ENCODE peak calls at places on chromosomes 4 and X, in eight cellular contexts. E is fibroblast of mammary gland; J is islet precursor cell; Y is activated T-cell treated with anti-CD3 and anti-CD28 coated beads for 1 hour; B is substantia nigra; S is NCI-H1092 treated with DMSO at 0.1 percent for 48 hours; N is HT1080; K is activated CD8-positive, alpha-beta memory T cell treated with anti-CD3 and anti-CD28 coated beads for 48 hours. V is an unnamed sample.

GRCh38 chr4:2357821-2358745 is 60.4 kb downstream of the ZFYVE28 start:
- DNase-seq in E (no peak), J (peak), Y (no peak), B (no peak), S (no peak), N (no peak), K (no peak), V (no peak)

GRCh38 chr4:60187428-60187827 is 1012.7 kb upstream of the ADGRL3 start:
- DNase-seq in E (no peak), J (no peak), Y (no peak), B (no peak), S (no peak), N (no peak), K (no peak), V (no peak)

GRCh38 chr4:123676550-123677229 is 280.1 kb downstream of the SPRY1 start:
- DNase-seq in E (no peak), J (no peak), Y (no peak), B (no peak), S (peak), N (no peak), K (no peak), V (no peak)

GRCh38 chr4:1408418-1408817 is 2.2 kb upstream of the NKX1-1 start:
- DNase-seq in E (no peak), J (peak), Y (no peak), B (no peak), S (no peak), N (no peak), K (no peak), V (no peak)

GRCh38 chr4:186027405-186027804 is 41.6 kb upstream of the TLR3 start:
- DNase-seq in E (no peak), J (no peak), Y (no peak), B (no peak), S (no peak), N (peak), K (no peak), V (no peak)

GRCh38 chr4:55169352-55169959 is 44.1 kb upstream of the KDR start:
- DNase-seq in E (no peak), J (peak), Y (no peak), B (no peak), S (no peak), N (peak), K (no peak), V (no peak)

GRCh38 chrX:17377795-17378194 is 2.8 kb downstream of the NHS start:
- DNase-seq in E (peak), J (no peak), Y (no peak), B (no peak), S (no peak), N (peak), K (no peak), V (no peak)

GRCh38 chr4:89324671-89325070 is 17.1 kb upstream of the GPRIN3 start:
- DNase-seq in E (peak), J (no peak), Y (no peak), B (no peak), S (no peak), N (peak), K (no peak), V (peak)

GRCh38 chr4:125704726-125705125 is 390.0 kb downstream of the FAT4 start:
- DNase-seq in E (peak), J (no peak), Y (no peak), B (no peak), S (no peak), N (peak), K (no peak), V (no peak)

GRCh38 chr4:128823025-128823661 is 13.6 kb downstream of the JADE1 start:
- DNase-seq in E (peak), J (no peak), Y (no peak), B (no peak), S (no peak), N (peak), K (no peak), V (no peak)

GRCh38 chrX:10415704-10416001 is 204.7 kb downstream of the MID1 start:
- DNase-seq in E (peak), J (no peak), Y (no peak), B (no peak), S (no peak), N (no peak), K (no peak), V (no peak)

GRCh38 chrX:27968891-27969290 is 12.4 kb downstream of the DCAF8L1 start:
- DNase-seq in E (no peak), J (no peak), Y (no peak), B (no peak), S (no peak), N (no peak), K (no peak), V (no peak)

GRCh38 chr4:172546782-172547181 is 621.8 kb upstream of the GALNT7 start:
- DNase-seq in E (no peak), J (no peak), Y (no peak), B (no peak), S (peak), N (no peak), K (no peak), V (no peak)

GRCh38 chrX:25941559-25942250 is 196.4 kb upstream of the MAGEB18 start:
- DNase-seq in E (peak), J (no peak), Y (no peak), B (no peak), S (no peak), N (peak), K (no peak), V (no peak)

GRCh38 chr4:14701896-14702295 is 300.4 kb upstream of the CPEB2 start:
- DNase-seq in E (no peak), J (no peak), Y (no peak), B (no peak), S (no peak), N (no peak), K (no peak), V (no peak)

GRCh38 chr4:140884431-140885058 is 128.4 kb upstream of the TBC1D9 start:
- DNase-seq in E (peak), J (peak), Y (no peak), B (peak), S (peak), N (peak), K (no peak), V (peak)

GRCh38 chr4:81405900-81406401 is 65.8 kb downstream of the RASGEF1B start:
- DNase-seq in E (peak), J (no peak), Y (no peak), B (peak), S (peak), N (peak), K (no peak), V (peak)

GRCh38 chr4:40316333-40316781 is 18.8 kb upstream of the CHRNA9 start:
- DNase-seq in E (peak), J (no peak), Y (no peak), B (no peak), S (no peak), N (peak), K (no peak), V (peak)

GRCh38 chrX:46636223-46636622 is 62.7 kb downstream of the CHST7 start:
- DNase-seq in E (no peak), J (no peak), Y (no peak), B (no peak), S (no peak), N (no peak), K (no peak), V (no peak)

GRCh38 chrX:28542791-28543190 is 44.5 kb upstream of the IL1RAPL1 start:
- DNase-seq in E (no peak), J (no peak), Y (no peak), B (no peak), S (no peak), N (no peak), K (no peak), V (no peak)

GRCh38 chrX:66638591-66639500 is at the start of gene EDA2R:
- DNase-seq in E (peak), J (peak), Y (no peak), B (peak), S (no peak), N (peak), K (no peak), V (peak)

GRCh38 chr4:151674804-151675290 is 86.0 kb downstream of the GATB start:
- DNase-seq in E (peak), J (peak), Y (no peak), B (peak), S (no peak), N (no peak), K (no peak), V (peak)

GRCh38 chr4:7289619-7290018 is 97.3 kb downstream of the SORCS2 start:
- DNase-seq in E (no peak), J (no peak), Y (no peak), B (no peak), S (no peak), N (no peak), K (no peak), V (no peak)

GRCh38 chr4:108484187-108484586 is 136.2 kb upstream of the RPL34 start:
- DNase-seq in E (no peak), J (no peak), Y (no peak), B (no peak), S (peak), N (peak), K (no peak), V (no peak)

GRCh38 chr4:2761035-2761923 is 5.1 kb upstream of the TNIP2 start:
- DNase-seq in E (no peak), J (no peak), Y (no peak), B (no peak), S (no peak), N (peak), K (no peak), V (no peak)

GRCh38 chrX:129653985-129654651 is 638 bp downstream of the APLN start:
- DNase-seq in E (no peak), J (peak), Y (no peak), B (no peak), S (peak), N (no peak), K (no peak), V (no peak)

GRCh38 chr4:128812360-128812958 is 3.0 kb downstream of the JADE1 start:
- DNase-seq in E (peak), J (peak), Y (no peak), B (peak), S (peak), N (peak), K (no peak), V (peak)

GRCh38 chr4:107897823-107898222 is 33.5 kb upstream of the CYP2U1 start:
- DNase-seq in E (peak), J (no peak), Y (no peak), B (no peak), S (no peak), N (no peak), K (no peak), V (no peak)

GRCh38 chrX:48785156-48785524 is 1.2 kb upstream of the GATA1 start:
- DNase-seq in E (no peak), J (no peak), Y (no peak), B (no peak), S (no peak), N (no peak), K (no peak), V (no peak)

GRCh38 chr4:183989471-183989870 is 84.4 kb downstream of the STOX2 start:
- DNase-seq in E (peak), J (no peak), Y (no peak), B (no peak), S (no peak), N (no peak), K (no peak), V (no peak)

GRCh38 chr4:144449623-144450022 is 196.3 kb upstream of the HHIP start:
- DNase-seq in E (peak), J (peak), Y (no peak), B (no peak), S (no peak), N (peak), K (no peak), V (no peak)

GRCh38 chr4:75432683-75433082 is 81.5 kb downstream of the RCHY1 start:
- DNase-seq in E (peak), J (peak), Y (no peak), B (no peak), S (no peak), N (peak), K (no peak), V (no peak)

GRCh38 chrX:97740886-97741285 is 857.2 kb downstream of the RPA4 start:
- DNase-seq in E (peak), J (no peak), Y (no peak), B (no peak), S (no peak), N (peak), K (no peak), V (no peak)